ENCODE peak calls at places on chromosome 12, in five cellular contexts. C is Right ventricle myocardium inferior; L is psoas muscle; R is heart left ventricle; X is activated CD8-positive, alpha-beta T cell treated with anti-CD3 and anti-CD28 coated beads, Interleukin-2, amount 10 ng/mL, durations not matched to agents 7 days and 5 days. P is an unnamed sample.

GRCh38 chr12:109927622-109928021 is 27.5 kb downstream of the TCHP start:
- ATAC-seq in R (peak), L (peak), C (no peak), X (peak), P (no peak)

GRCh38 chr12:41122894-41123293 is 65.2 kb upstream of the PDZRN4 start:
- ATAC-seq in R (no peak), X (no peak), C (no peak), L (no peak), P (no peak)

GRCh38 chr12:6212086-6212485 is 11.9 kb downstream of the CD9 start:
- ATAC-seq in L (no peak), C (no peak), R (no peak), X (no peak), P (no peak)

GRCh38 chr12:12442548-12443071 is 85.7 kb downstream of the BORCS5 start:
- ATAC-seq in C (peak), R (peak), X (peak), L (peak), P (no peak)

GRCh38 chr12:51814311-51815088 is 34.0 kb downstream of the FIGNL2 start:
- ATAC-seq in C (peak), X (peak), R (peak), L (peak), P (peak)

GRCh38 chr12:106709068-106709511 is 65.4 kb upstream of the RIC8B start:
- ATAC-seq in R (no peak), C (no peak), L (no peak), X (no peak), P (no peak)

GRCh38 chr12:26121841-26122680 is 2.8 kb downstream of the BHLHE41 start:
- ATAC-seq in R (no peak), L (no peak), X (peak), C (no peak), P (peak)

GRCh38 chr12:33265037-33265436 is 174.6 kb downstream of the SYT10 start:
- ATAC-seq in R (no peak), L (no peak), X (no peak), C (no peak), P (no peak)

GRCh38 chr12:88310069-88310468 is 168.0 kb downstream of the TMTC3 start:
- ATAC-seq in L (peak), X (no peak), C (peak), R (peak), P (no peak)

GRCh38 chr12:96053476-96054261 is 18.3 kb upstream of the LTA4H start:
- ATAC-seq in C (peak), L (no peak), X (no peak), R (peak), P (no peak)

GRCh38 chr12:6962285-6963015 is 8.0 kb downstream of the PHB2 start:
- ATAC-seq in L (no peak), C (no peak), R (no peak), X (no peak), P (no peak)

GRCh38 chr12:107570721-107571120 is 114.9 kb upstream of the PWP1 start:
- ATAC-seq in X (no peak), R (no peak), L (no peak), C (no peak), P (no peak)

GRCh38 chr12:124493809-124494750 is 73.3 kb downstream of the NCOR2 start:
- ATAC-seq in C (no peak), X (peak), L (no peak), R (no peak), P (peak)

GRCh38 chr12:22787557-22787956 is 162.6 kb downstream of the ETNK1 start:
- ATAC-seq in R (no peak), L (no peak), C (no peak), X (no peak), P (no peak)

GRCh38 chr12:116179384-116179783 is 98.1 kb downstream of the MED13L start:
- ATAC-seq in R (no peak), C (no peak), L (peak), X (no peak), P (no peak)

GRCh38 chr12:21756699-21757098 is 17.8 kb downstream of the KCNJ8 start:
- ATAC-seq in C (no peak), R (no peak), X (no peak), L (no peak), P (no peak)

GRCh38 chr12:85920324-85920947 is 46.3 kb downstream of the NTS start:
- ATAC-seq in X (no peak), R (no peak), L (no peak), C (no peak), P (no peak)

GRCh38 chr12:1834186-1834925 is 14.0 kb downstream of the LRTM2 start:
- ATAC-seq in C (no peak), X (no peak), R (no peak), L (no peak), P (no peak)

GRCh38 chr12:56267443-56268071 is 815 bp downstream of the COQ10A start:
- ATAC-seq in C (peak), L (peak), R (peak), X (no peak), P (peak)

GRCh38 chr12:50625029-50625875 is 120.5 kb downstream of the DIP2B start:
- ATAC-seq in R (no peak), C (no peak), X (peak), L (no peak), P (no peak)

GRCh38 chr12:75438052-75438754 is 42.4 kb upstream of the GLIPR1 start:
- ATAC-seq in C (no peak), R (no peak), L (no peak), X (peak), P (no peak)

GRCh38 chr12:15011162-15011561 is 38.3 kb downstream of the PDE6H start:
- ATAC-seq in L (no peak), X (peak), C (no peak), R (no peak), P (no peak)

GRCh38 chr12:47828008-47828966 is 8.6 kb upstream of the HDAC7 start:
- ATAC-seq in R (peak), L (peak), X (no peak), C (peak), P (no peak)

GRCh38 chr12:108752387-108752786 is 21.1 kb upstream of the CORO1C start:
- ATAC-seq in C (peak), X (no peak), R (peak), L (no peak), P (no peak)

GRCh38 chr12:84986586-84986985 is 49.5 kb downstream of the TSPAN19 start:
- ATAC-seq in X (no peak), L (no peak), R (no peak), C (no peak), P (no peak)

GRCh38 chr12:124661382-124661781 is 94.0 kb upstream of the NCOR2 start:
- ATAC-seq in X (no peak), C (no peak), L (no peak), R (peak), P (no peak)

GRCh38 chr12:25324861-25325260 is 74.1 kb upstream of the KRAS start:
- ATAC-seq in L (no peak), R (no peak), X (no peak), C (no peak), P (no peak)

GRCh38 chr12:47867496-47867941 is 37.3 kb downstream of the VDR start:
- ATAC-seq in L (no peak), R (no peak), X (peak), C (no peak), P (peak)

GRCh38 chr12:3698218-3698974 is 54.5 kb downstream of the CRACR2A start:
- ATAC-seq in R (no peak), C (peak), X (no peak), L (peak), P (no peak)

GRCh38 chr12:84924956-84925355 is 12.4 kb upstream of the SLC6A15 start:
- ATAC-seq in C (no peak), L (no peak), X (no peak), R (no peak), P (no peak)

GRCh38 chr12:113142173-113142885 is 6.8 kb upstream of the RASAL1 start:
- ATAC-seq in X (no peak), C (peak), L (no peak), R (peak), P (peak)

GRCh38 chr12:111840831-111841230 is 1.2 kb upstream of the MAPKAPK5 start:
- ATAC-seq in X (no peak), R (no peak), L (no peak), C (no peak), P (no peak)

GRCh38 chr12:104329697-104330096 is 26.2 kb downstream of the EID3 start:
- ATAC-seq in X (no peak), C (no peak), R (no peak), L (no peak), P (no peak)

GRCh38 chr12:460301-461230 is 827 bp downstream of the B4GALNT3 start:
- ATAC-seq in R (no peak), C (no peak), X (peak), L (peak), P (peak)

GRCh38 chr12:38892090-38892786 is 13.2 kb downstream of the CPNE8 start:
- ATAC-seq in X (no peak), C (peak), L (no peak), R (no peak), P (no peak)

GRCh38 chr12:6145584-6145983 is 21.1 kb upstream of the VWF start:
- ATAC-seq in R (peak), X (no peak), C (no peak), L (no peak), P (no peak)

GRCh38 chr12:51771008-51771407 is 77.5 kb downstream of the FIGNL2 start:
- ATAC-seq in X (no peak), R (no peak), L (no peak), C (no peak), P (no peak)